ENCODE peak calls at places on chromosomes 12 and 14, in four cellular contexts. Q is tibial artery, B is Karpas-422, F is heart right ventricle. M is an unnamed sample.

GRCh38 chr12:116708826-116709756 is 28.8 kb downstream of the SPRING1 start:
- DNase-seq in F (no peak), Q (peak; percentile 40), B (peak; percentile 82), M (peak; percentile 63)

GRCh38 chr12:67410246-67410645 is 141.1 kb downstream of the CAND1 start:
- DNase-seq in B (no peak), Q (no peak), F (no peak), M (no peak)

GRCh38 chr12:124852329-124852831 is 11.3 kb downstream of the SCARB1 start:
- DNase-seq in B (no peak), F (peak; percentile 62), Q (peak; percentile 61), M (no peak)

GRCh38 chr12:41188058-41188840 is at the start of gene PDZRN4:
- DNase-seq in F (peak; percentile 13), Q (peak; percentile 42), B (no peak), M (peak; percentile 19)

GRCh38 chr12:123996581-123996980 is 23.6 kb downstream of the ZNF664 start:
- DNase-seq in B (no peak), Q (no peak), F (no peak), M (no peak)

GRCh38 chr12:24719293-24719721 is 229.6 kb downstream of the BCAT1 start:
- DNase-seq in B (no peak), Q (no peak), F (no peak), M (no peak)

GRCh38 chr12:130925616-130926015 is 28.1 kb upstream of the ADGRD1 start:
- DNase-seq in B (no peak), Q (no peak), F (no peak), M (no peak)

GRCh38 chr12:15662303-15662980 is 126.7 kb downstream of the EPS8 start:
- DNase-seq in Q (no peak), F (no peak), B (no peak), M (no peak)

GRCh38 chr14:66066991-66067788 is 419.0 kb upstream of the CCDC196 start:
- DNase-seq in F (no peak), Q (no peak), B (no peak), M (no peak)

GRCh38 chr12:111069886-111070285 is 149.5 kb upstream of the MYL2 start:
- DNase-seq in F (no peak), Q (no peak), B (no peak), M (no peak)

GRCh38 chr12:49345048-49345839 is 1.4 kb upstream of the DNAJC22 start:
- DNase-seq in B (peak; percentile 74), F (no peak), Q (no peak), M (peak; percentile 82)

GRCh38 chr14:68210729-68211299 is 391.2 kb downstream of the RAD51B start:
- DNase-seq in F (no peak), Q (peak; percentile 21), B (no peak), M (no peak)

GRCh38 chr12:71694099-71694820 is 8.4 kb downstream of the TMEM19 start:
- DNase-seq in Q (no peak), F (no peak), B (peak; percentile 84), M (no peak)

GRCh38 chr14:36442824-36443241 is 77.2 kb downstream of the NKX2-1 start:
- DNase-seq in Q (no peak), F (no peak), B (no peak), M (no peak)

GRCh38 chr12:32983968-32984367 is 87.4 kb upstream of the PKP2 start:
- DNase-seq in F (no peak), Q (no peak), B (no peak), M (no peak)

GRCh38 chr12:112303004-112303403 is 79.2 kb downstream of the HECTD4 start:
- DNase-seq in F (no peak), B (no peak), Q (no peak), M (no peak)

GRCh38 chr12:124921200-124922008 is 7.0 kb upstream of the UBC start:
- DNase-seq in B (peak; percentile 98), F (peak; percentile 51), Q (no peak), M (peak; percentile 68)

GRCh38 chr12:117127933-117128823 is 29.0 kb upstream of the TESC start:
- DNase-seq in B (no peak), Q (no peak), F (no peak), M (no peak)

GRCh38 chr14:82239205-82239604 is 705.6 kb upstream of the SEL1L start:
- DNase-seq in F (no peak), Q (no peak), B (no peak), M (no peak)

DNA sequence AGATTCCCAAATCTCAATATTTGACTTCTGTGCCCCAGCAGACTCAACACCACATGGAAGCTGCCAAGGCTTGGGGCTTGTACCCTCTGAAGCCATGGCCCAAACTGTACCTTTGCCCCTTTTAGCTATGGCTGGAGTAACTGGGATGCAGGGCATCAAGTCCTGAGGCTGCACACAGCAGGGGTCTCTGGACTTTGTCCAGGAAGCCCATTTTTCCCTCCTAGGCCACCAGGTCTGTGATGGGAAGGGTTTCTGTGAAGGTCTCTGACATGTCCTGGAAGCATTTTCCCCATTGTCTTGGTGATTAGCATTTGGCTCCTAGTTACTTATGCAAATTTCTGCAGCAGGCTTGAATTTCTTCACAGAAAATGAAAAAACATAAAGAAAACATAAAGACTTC is 762.3 kb downstream of the GALC start:
- DNase-seq in Q (no peak), B (no peak), F (no peak), M (no peak)
- H3K9me3 ChIP-seq in Q (peaks cover 3% of the 10 kb centered on the region), B (peaks cover 14% of the 10 kb centered on the region), F (no peaks in the 10 kb centered on the region), M (no peaks in the 10 kb centered on the region)

DNA sequence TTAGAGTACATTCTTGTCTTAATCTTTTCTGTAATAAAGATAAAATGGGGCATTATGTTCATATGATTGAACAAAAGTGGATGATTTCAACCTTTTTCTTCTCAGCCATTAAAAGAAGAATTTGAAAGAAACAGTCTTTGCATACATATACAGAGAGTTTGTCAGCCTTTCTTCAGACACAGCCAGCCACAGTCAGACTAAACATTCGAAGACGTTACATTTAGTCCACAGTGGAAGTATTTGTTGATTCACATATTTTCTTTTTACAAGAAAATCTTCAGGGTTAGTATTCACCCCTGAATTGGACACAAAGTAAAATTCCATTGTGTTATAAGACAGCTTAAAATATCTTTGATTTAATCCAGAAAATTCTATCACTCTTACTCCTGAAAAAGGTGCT is 36.2 kb downstream of the ETV6 start:
- DNase-seq in Q (no peak), F (no peak), B (no peak), M (no peak)
- H3K4me1 ChIP-seq in Q (no peaks in the 10 kb centered on the region), F (no peaks in the 10 kb centered on the region), B (no peaks in the 10 kb centered on the region), M (peaks cover 7% of the 10 kb centered on the region)

GRCh38 chr14:32816588-32816987 is 122.1 kb upstream of the NPAS3 start:
- DNase-seq in F (no peak), B (no peak), Q (no peak), M (no peak)
- H3K9me3 ChIP-seq in F (no peaks in the 10 kb centered on the region), B (no peaks in the 10 kb centered on the region), Q (no peaks in the 10 kb centered on the region), M (no peaks in the 10 kb centered on the region)

GRCh38 chr12:97404093-97404492 is 58.5 kb upstream of the RMST start:
- DNase-seq in B (no peak), F (no peak), Q (no peak), M (no peak)

GRCh38 chr12:97408363-97408762 is 54.2 kb upstream of the RMST start:
- DNase-seq in B (no peak), Q (no peak), F (no peak), M (no peak)

DNA sequence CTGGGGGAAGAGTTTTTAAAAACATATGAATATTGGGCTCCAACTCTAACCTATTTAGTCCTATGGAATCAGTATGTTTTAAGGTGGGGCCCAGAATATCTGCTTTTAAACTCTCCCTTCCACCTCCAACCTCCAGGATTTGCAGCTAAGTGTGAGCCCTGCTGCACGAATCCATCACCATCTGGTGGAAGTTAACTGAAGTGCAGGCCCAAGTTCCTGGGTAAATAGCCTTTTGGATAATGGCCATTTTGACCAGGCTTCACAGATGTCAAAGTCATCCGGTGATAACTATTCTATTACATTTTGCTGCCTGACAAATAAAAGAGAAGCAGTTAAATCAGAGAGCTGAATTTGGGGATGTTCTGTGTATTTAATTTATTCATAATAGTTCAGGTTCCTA is 58.1 kb upstream of the RMST start:
- DNase-seq in Q (no peak), F (no peak), B (peak; percentile 79), M (no peak)
- H3K4me1 ChIP-seq in Q (no peaks in the 10 kb centered on the region), F (no peaks in the 10 kb centered on the region), B (no peaks in the 10 kb centered on the region), M (no peaks in the 10 kb centered on the region)

GRCh38 chr12:7171854-7172253 is 17.6 kb upstream of the PEX5 start:
- DNase-seq in Q (no peak), B (no peak), F (no peak), M (no peak)

GRCh38 chr12:7175493-7175892 is 14.0 kb upstream of the PEX5 start:
- DNase-seq in F (no peak), Q (no peak), B (no peak), M (no peak)

GRCh38 chr12:7169951-7170350 is 19.5 kb upstream of the PEX5 start:
- DNase-seq in Q (no peak), B (no peak), F (no peak), M (no peak)
- H3K9me3 ChIP-seq in Q (no peaks in the 10 kb centered on the region), B (peaks cover 26% of the 10 kb centered on the region), F (no peaks in the 10 kb centered on the region), M (no peaks in the 10 kb centered on the region)

DNA sequence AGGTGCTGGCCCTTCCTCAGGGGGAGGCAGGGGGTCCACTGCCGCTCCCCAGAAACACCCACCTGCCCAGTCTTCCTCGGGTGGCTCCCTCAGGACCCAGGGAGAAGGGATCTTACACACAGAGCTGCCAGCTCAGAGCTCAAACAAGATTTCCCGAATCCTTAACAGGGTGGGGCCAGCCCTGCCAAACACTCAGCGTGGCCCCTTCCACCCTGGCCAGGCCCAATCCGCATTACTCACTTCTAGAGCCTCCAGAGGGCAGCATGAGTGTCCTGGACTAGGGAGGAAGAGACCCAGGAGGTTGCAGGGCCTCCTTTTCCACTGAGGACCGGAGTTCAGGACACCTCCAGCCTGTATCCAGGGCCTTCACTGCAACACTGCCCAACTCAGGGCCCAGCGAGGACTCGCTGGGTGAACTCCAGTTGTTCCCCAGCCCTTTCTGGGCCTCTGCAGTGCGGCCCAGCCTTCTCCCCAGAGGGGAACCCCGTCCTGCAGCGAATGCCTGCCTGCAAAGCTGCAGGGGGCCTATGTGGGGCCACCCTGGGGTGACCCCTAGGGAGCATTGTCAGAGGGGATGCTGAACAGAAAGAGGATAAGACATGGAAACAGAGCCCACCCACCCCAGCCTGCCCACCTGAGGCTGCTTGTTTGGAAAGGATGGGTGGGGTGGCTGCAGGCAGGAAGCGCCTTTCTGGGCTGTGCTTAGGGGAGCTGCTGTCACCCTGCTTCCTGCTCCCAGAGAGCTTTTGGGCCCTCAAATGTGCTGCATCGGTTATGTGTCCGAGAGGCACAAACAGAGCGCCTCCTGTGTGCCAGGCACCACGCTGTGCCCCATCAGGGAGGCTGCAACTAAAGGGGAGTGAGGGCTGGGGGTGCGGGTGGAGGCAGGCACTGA is 43.8 kb downstream of the CCNK start:
- DNase-seq in B (peak; percentile 60), Q (no peak), F (no peak), M (no peak)
- H3K4me1 ChIP-seq in B (peaks cover 11% of the 10 kb centered on the region), Q (no peaks in the 10 kb centered on the region), F (peaks cover 8% of the 10 kb centered on the region), M (no peaks in the 10 kb centered on the region)

GRCh38 chr12:133227281-133227852 is 8.3 kb downstream of the ANHX start:
- DNase-seq in F (no peak), B (peak; percentile 29), Q (no peak), M (no peak)

GRCh38 chr12:133225527-133225926 is 10.2 kb downstream of the ANHX start:
- DNase-seq in B (peak; percentile 25), Q (no peak), F (no peak), M (no peak)

GRCh38 chr12:133231001-133231400 is 4.7 kb downstream of the ANHX start:
- DNase-seq in Q (no peak), B (peak; percentile 25), F (no peak), M (no peak)

GRCh38 chr12:133222211-133222610 is 13.5 kb downstream of the ANHX start:
- DNase-seq in B (no peak), F (no peak), Q (no peak), M (no peak)

DNA sequence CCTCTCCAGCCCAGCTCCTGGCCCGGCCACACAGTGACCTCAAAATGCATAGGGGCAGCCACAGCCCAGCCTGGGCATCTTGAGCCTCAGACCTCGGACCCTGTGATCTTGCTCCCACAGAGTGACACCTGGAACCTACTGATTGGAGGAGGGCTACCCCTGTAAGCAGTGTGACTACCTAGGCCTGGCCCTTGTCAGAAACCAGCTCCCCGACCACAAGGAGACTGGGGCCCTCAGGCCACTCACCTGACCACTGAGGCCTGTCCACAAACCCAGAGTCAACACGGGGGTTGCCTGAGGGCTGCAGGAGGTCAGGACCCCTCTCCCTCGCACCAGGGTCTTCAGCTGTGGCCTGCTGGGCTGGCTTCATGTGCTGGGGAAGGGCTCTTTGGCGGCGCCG is 9.0 kb downstream of the ANHX start:
- DNase-seq in B (peak; percentile 23), F (no peak), Q (no peak), M (no peak)
- H3K9me3 ChIP-seq in B (peaks cover 6% of the 10 kb centered on the region), F (no peaks in the 10 kb centered on the region), Q (peaks cover 10% of the 10 kb centered on the region), M (no peaks in the 10 kb centered on the region)

M was measured in pancreas.